ENCODE peak calls at places on chromosomes 2 and 18, in eight cellular contexts. P is heart left ventricle; T is body of pancreas; O is CD4-positive, alpha-beta memory T cell; A is pancreas; E is ascending aorta; K is lower lobe of right lung; U is transverse colon. B is an unnamed sample. For H3K4me1, the result is how much of the 10 kb centered on the place peaks cover.

GRCh38 chr18:58998421-58999203 is 133.9 kb downstream of the ZNF532 start:
- DNase-seq in P (peak), T (peak), O (no peak), A (no peak), E (no peak), K (no peak), U (peak), B (no peak)

GRCh38 chr2:145413261-145413660 is 893.3 kb upstream of the ZEB2 start:
- DNase-seq in P (no peak), T (no peak), O (no peak), A (no peak), E (no peak), K (no peak), U (no peak), B (no peak)

GRCh38 chr2:127024769-127025356 is 82.1 kb downstream of the BIN1 start:
- DNase-seq in P (no peak), T (peak), O (no peak), A (peak), E (no peak), K (no peak), U (peak), B (peak)

GRCh38 chr2:147425437-147426038 is 419.3 kb upstream of the ACVR2A start:
- DNase-seq in P (no peak), T (no peak), O (no peak), A (no peak), E (no peak), K (no peak), U (no peak), B (no peak)

GRCh38 chr2:10300997-10301945 is 1.4 kb upstream of the HPCAL1 start:
- DNase-seq in P (no peak), T (no peak), O (no peak), A (no peak), E (no peak), K (no peak), U (peak), B (no peak)

GRCh38 chr2:171404258-171404657 is 29.5 kb downstream of the METTL8 start:
- DNase-seq in P (no peak), T (no peak), O (no peak), A (no peak), E (no peak), K (no peak), U (no peak), B (no peak)

GRCh38 chr2:174748948-174749347 is 15.3 kb downstream of the CHRNA1 start:
- DNase-seq in P (peak), T (peak), O (peak), A (no peak), E (no peak), K (no peak), U (peak), B (peak)

GRCh38 chr2:161357097-161357496 is 48.9 kb downstream of the PSMD14 start:
- DNase-seq in P (no peak), T (no peak), O (no peak), A (no peak), E (no peak), K (no peak), U (no peak), B (no peak)

GRCh38 chr2:241775223-241776177 is 1.1 kb upstream of the GAL3ST2 start:
- DNase-seq in P (no peak), T (no peak), O (no peak), A (peak), E (no peak), K (no peak), U (no peak), B (no peak)

GRCh38 chr2:121649402-121649651 is at the start of gene CLASP1:
- DNase-seq in P (peak), T (peak), O (no peak), A (peak), E (peak), K (peak), U (peak), B (peak)

GRCh38 chr18:24398515-24398914 is 891 bp upstream of the OSBPL1A start:
- DNase-seq in P (no peak), T (no peak), O (no peak), A (no peak), E (no peak), K (no peak), U (peak), B (peak)

GRCh38 chr2:9441556-9441955 is 18.1 kb downstream of the CPSF3 start:
- DNase-seq in P (no peak), T (no peak), O (no peak), A (no peak), E (no peak), K (no peak), U (no peak), B (no peak)

GRCh38 chr2:105604938-105605337 is 139.8 kb upstream of the NCK2 start:
- DNase-seq in P (peak), T (no peak), O (no peak), A (no peak), E (no peak), K (no peak), U (no peak), B (no peak)

GRCh38 chr2:171598713-171599319 is 76.5 kb downstream of the CYBRD1 start:
- DNase-seq in P (no peak), T (peak), O (peak), A (no peak), E (no peak), K (no peak), U (peak), B (peak)

GRCh38 chr2:229344151-229344551 is 73.1 kb upstream of the PID1 start:
- DNase-seq in P (no peak), T (no peak), O (no peak), A (no peak), E (no peak), K (no peak), U (no peak), B (no peak)

GRCh38 chr2:229339613-229340012 is 68.5 kb upstream of the PID1 start:
- DNase-seq in P (no peak), T (no peak), O (no peak), A (no peak), E (no peak), K (no peak), U (no peak), B (no peak)

GRCh38 chr18:62844850-62845643 is 129.7 kb downstream of the PHLPP1 start:
- DNase-seq in P (no peak), T (no peak), O (no peak), A (no peak), E (no peak), K (no peak), U (no peak), B (no peak)

GRCh38 chr2:207123776-207124391 is 41.9 kb downstream of the KLF7 start:
- DNase-seq in P (peak), T (no peak), O (no peak), A (peak), E (no peak), K (no peak), U (no peak), B (no peak)

GRCh38 chr18:616380-616995 is 19.7 kb downstream of the CLUL1 start:
- DNase-seq in P (no peak), T (peak), O (peak), A (no peak), E (no peak), K (no peak), U (no peak), B (peak)

GRCh38 chr2:201579536-201579935 is 63.8 kb downstream of the TMEM237 start:
- DNase-seq in P (no peak), T (no peak), O (no peak), A (no peak), E (no peak), K (no peak), U (no peak), B (no peak)

GRCh38 chr2:150548527-150548926 is 61.1 kb upstream of the RND3 start:
- DNase-seq in P (no peak), T (no peak), O (no peak), A (no peak), E (no peak), K (no peak), U (no peak), B (no peak)

GRCh38 chr18:34978953-34979608 is 62.1 kb upstream of the MAPRE2 start:
- DNase-seq in P (peak), T (peak), O (peak), A (no peak), E (peak), K (peak), U (peak), B (peak)

GRCh38 chr2:26785431-26786206 is at the start of gene CENPA:
- DNase-seq in P (peak), T (peak), O (peak), A (peak), E (peak), K (peak), U (peak), B (peak)

GRCh38 chr18:67305466-67305865 is 211.1 kb downstream of the DSEL start:
- DNase-seq in P (no peak), T (no peak), O (no peak), A (no peak), E (no peak), K (no peak), U (no peak), B (no peak)

GRCh38 chr2:71082402-71083252 is 14.2 kb downstream of the NAGK start:
- DNase-seq in P (no peak), T (no peak), O (no peak), A (no peak), E (no peak), K (no peak), U (no peak), B (no peak)

GRCh38 chr2:113700186-113700841 is 56.1 kb downstream of the SLC35F5 start:
- DNase-seq in P (peak), T (no peak), O (peak), A (no peak), E (no peak), K (peak), U (no peak), B (no peak)

GRCh38 chr2:200585730-200586643 is at the start of gene AOX1:
- DNase-seq in P (peak), T (peak), O (peak), A (peak), E (no peak), K (peak), U (peak), B (no peak)

GRCh38 chr2:139605668-139606067 is 825.5 kb upstream of the NXPH2 start:
- DNase-seq in P (no peak), T (no peak), O (no peak), A (no peak), E (no peak), K (no peak), U (no peak), B (no peak)

GRCh38 chr2:2852015-2852777 is 521.1 kb upstream of the MYT1L start:
- DNase-seq in P (no peak), T (no peak), O (no peak), A (no peak), E (no peak), K (no peak), U (no peak), B (no peak)

GRCh38 chr2:190649035-190649797 is at the start of gene NAB1:
- DNase-seq in P (peak), T (peak), O (peak), A (peak), E (no peak), K (peak), U (peak), B (peak)

GRCh38 chr2:58585233-58585632 is 344.1 kb upstream of the FANCL start:
- DNase-seq in P (no peak), T (no peak), O (no peak), A (no peak), E (no peak), K (no peak), U (no peak), B (no peak)

GRCh38 chr2:76197842-76198448 is 487.2 kb upstream of the GCFC2 start:
- DNase-seq in P (peak), T (peak), O (no peak), A (no peak), E (no peak), K (no peak), U (peak), B (peak)

GRCh38 chr18:23609390-23610008 is 23.2 kb upstream of the NPC1 start:
- DNase-seq in P (no peak), T (no peak), O (no peak), A (no peak), E (no peak), K (no peak), U (no peak), B (no peak)

GRCh38 chr18:3741333-3741732 is 291.4 kb downstream of the TGIF1 start:
- DNase-seq in P (no peak), T (no peak), O (no peak), A (no peak), E (no peak), K (no peak), U (no peak), B (no peak)

GRCh38 chr18:40004246-40004645 is 1950.8 kb upstream of the PIK3C3 start:
- DNase-seq in P (no peak), T (no peak), O (no peak), A (no peak), E (no peak), K (no peak), U (no peak), B (no peak)

GRCh38 chr2:237596856-237597679 is 6.5 kb upstream of the RAB17 start:
- DNase-seq in P (no peak), T (no peak), O (no peak), A (no peak), E (no peak), K (no peak), U (no peak), B (no peak)

GRCh38 chr2:11889854-11890253 is 143.4 kb downstream of the LPIN1 start:
- DNase-seq in P (no peak), T (no peak), O (no peak), A (no peak), E (no peak), K (no peak), U (no peak), B (no peak)

GRCh38 chr2:175036582-175037018 is 31.4 kb upstream of the CHN1 start:
- DNase-seq in P (no peak), T (no peak), O (peak), A (no peak), E (no peak), K (no peak), U (no peak), B (no peak)

GRCh38 chr2:88310787-88311186 is 140.6 kb downstream of the THNSL2 start:
- DNase-seq in P (no peak), T (no peak), O (no peak), A (no peak), E (no peak), K (no peak), U (no peak), B (no peak)

GRCh38 chr2:43157506-43158232 is 68.7 kb downstream of the ZFP36L2 start:
- DNase-seq in P (no peak), T (no peak), O (no peak), A (no peak), E (no peak), K (peak), U (no peak), B (no peak)
- H3K4me1 ChIP-seq in P (under half), T (half or more), O (half or more), A (under half), E (under half), K (under half), U (half or more), B (half or more)

DNA sequence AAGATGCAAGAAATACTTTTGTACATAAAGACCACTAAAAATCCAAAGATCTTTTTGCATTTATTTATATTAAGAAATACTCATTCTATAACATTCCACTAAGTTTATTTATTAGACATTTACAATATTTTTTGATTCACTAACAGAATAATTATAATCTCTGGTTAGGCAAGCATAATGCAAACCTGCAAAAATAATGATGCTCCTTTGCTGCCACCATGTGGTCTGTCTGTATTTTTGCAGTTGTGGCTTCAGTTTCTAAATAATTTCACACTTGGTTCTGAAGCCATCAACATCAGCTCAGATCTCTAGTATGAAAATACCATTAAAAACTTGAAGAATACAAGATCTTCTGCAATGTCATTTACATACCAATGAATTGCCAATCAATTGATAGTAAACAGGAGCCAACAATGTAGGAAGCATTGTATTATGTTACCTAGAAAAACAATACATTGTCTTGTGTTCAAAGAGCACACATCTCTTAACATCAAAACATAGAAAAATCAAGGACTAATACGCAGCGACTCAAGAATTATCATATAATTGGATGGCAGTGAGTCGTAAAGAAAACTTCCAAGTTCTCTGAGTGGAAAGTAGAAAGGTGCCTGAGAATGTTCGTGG is 28.8 kb upstream of the WDR75 start:
- DNase-seq in P (no peak), T (peak), O (peak), A (no peak), E (no peak), K (no peak), U (peak), B (no peak)
- H3K4me1 ChIP-seq in P (under half), T (under half), O (under half), A (under half), E (under half), K (under half), U (under half), B (under half)

GRCh38 chr2:64938607-64939285 is 50.5 kb upstream of the SLC1A4 start:
- DNase-seq in P (no peak), T (no peak), O (no peak), A (no peak), E (no peak), K (no peak), U (no peak), B (no peak)
- H3K4me1 ChIP-seq in P (under half), T (under half), O (under half), A (under half), E (under half), K (under half), U (under half), B (under half)

GRCh38 chr2:231488331-231488730 is 24.0 kb upstream of the NCL start:
- DNase-seq in P (no peak), T (no peak), O (no peak), A (no peak), E (no peak), K (no peak), U (no peak), B (no peak)
- H3K4me1 ChIP-seq in P (under half), T (under half), O (under half), A (under half), E (under half), K (under half), U (under half), B (under half)

GRCh38 chr2:29254-29653 is 17.1 kb downstream of the FAM110C start:
- DNase-seq in P (no peak), T (peak), O (no peak), A (no peak), E (no peak), K (no peak), U (no peak), B (no peak)
- H3K4me1 ChIP-seq in P (under half), T (under half), O (under half), A (under half), E (under half), K (under half), U (under half), B (under half)

DNA sequence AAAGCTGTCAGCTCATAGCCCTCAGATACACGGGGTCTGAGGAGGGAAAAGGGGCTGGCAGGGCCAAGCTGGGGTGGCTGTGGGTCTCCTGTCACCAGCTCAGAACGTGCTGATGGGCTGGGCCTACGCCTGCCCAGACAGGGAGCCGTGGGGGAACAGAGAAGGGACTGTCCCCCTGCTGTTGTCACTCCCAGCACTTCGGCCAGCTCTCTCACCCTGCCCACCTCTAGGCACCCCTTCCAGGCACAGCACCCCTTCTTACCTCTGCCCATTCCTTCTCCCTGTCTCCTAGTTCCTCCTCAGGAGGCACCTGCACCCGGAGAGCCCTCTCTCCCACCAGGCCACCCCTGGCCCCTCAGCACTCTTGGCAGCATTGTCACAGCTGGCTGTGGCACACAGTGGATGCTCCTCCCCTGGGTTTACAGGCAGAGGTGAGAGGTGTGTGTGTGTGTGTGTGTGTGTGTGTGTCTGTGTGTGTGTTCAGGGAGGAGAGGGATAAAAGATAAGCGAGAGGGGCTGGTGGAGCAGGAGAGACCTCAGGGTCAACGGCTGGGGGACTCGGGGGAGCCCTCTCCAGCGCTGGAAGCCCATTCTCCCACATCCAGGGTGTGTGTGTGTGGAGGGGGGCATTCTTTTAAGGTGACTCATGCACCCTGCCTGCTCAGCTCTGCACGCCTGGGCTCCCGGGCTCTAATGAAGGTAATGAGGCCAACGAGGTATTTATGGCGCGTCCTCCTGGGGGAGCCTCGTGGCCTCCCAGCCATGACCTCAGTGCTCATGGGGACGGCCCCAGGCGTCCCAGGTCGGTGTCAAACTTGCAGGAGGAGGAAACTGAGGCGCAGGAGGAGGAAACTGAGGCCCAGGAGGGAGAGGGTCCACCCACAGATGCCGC is 66.1 kb upstream of the SMAD7 start:
- DNase-seq in P (no peak), T (peak), O (no peak), A (peak), E (no peak), K (peak), U (peak), B (peak)
- H3K4me1 ChIP-seq in P (under half), T (under half), O (under half), A (under half), E (under half), K (under half), U (under half), B (under half)

DNA sequence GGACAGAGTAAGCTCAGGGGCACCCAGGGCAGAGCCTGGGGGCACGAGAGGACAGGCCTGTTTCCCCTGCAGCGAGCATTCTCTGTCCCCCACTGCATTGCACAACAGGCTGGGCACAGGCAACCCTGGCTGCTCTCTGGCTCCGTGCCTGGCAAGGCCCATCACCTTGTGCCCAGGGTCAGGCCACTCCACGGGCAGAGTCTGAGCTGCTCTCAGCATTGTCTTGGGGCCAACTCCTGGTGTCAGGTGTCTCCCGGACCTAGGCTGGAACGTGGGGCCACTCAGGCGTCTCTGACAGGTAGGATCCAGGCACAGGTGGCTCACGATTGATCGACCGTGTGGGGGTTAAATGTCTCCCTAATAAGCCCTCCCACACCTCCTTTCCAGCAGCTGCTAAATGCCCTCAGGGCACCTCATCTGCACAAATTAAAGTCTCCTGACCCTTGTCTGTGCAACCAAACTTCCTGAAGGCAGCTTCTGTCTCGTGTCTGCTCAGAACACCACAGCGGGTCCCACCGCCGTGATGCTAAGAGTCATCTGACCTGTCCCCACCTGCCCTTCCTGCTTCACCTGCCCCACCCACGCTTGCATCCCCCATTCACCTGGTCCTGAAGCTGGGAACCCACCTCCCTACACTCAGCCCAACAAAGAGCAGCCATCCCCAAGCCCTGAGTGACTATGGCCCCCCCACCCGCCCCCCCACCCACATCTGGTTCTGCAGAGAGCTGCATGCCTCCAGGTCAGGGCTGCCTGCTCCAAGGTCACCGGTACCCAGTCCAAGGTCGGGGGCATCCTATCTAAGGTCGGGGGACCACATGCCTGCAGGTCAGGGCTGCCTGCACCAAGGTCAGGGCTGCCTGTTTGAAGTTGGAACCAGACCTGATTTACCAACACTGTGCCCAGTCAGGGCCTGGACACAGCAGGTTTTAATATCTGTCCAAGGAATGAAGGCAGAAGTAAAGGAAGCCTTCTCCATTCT is 66.4 kb upstream of the GPC1 start:
- DNase-seq in P (peak), T (peak), O (no peak), A (peak), E (no peak), K (peak), U (no peak), B (no peak)
- H3K4me1 ChIP-seq in P (under half), T (under half), O (under half), A (under half), E (under half), K (under half), U (under half), B (under half)

GRCh38 chr2:96527052-96527964 is 9.2 kb upstream of the ARID5A start:
- DNase-seq in P (no peak), T (no peak), O (peak), A (no peak), E (no peak), K (no peak), U (peak), B (no peak)
- H3K4me1 ChIP-seq in P (under half), T (under half), O (half or more), A (under half), E (under half), K (under half), U (under half), B (under half)

B was measured in Caco-2.